ENCODE peak calls at places on chromosomes 11 and 22, in six cellular contexts. N is stimulated activated CD4-positive, alpha-beta T cell treated with anti-CD3 and anti-CD28 coated beads, Interleukin-1b, Interleukin-23, amount 100 ng/mL, for 1 hour; J is posterior vena cava; Z is activated effector memory CD4-positive, alpha-beta T cell treated with anti-CD3 and anti-CD28 coated beads, Interleukin-2, amount 50 U/mL, for 16 hours; O is fibroblast of lung; D is frontal cortex. K is an unnamed sample.

GRCh38 chr22:20762233-20762796 is 11.6 kb upstream of the SERPIND1 start:
- DNase-seq in J (peak), O (no peak), D (no peak), N (no peak), Z (no peak), K (no peak)

GRCh38 chr11:71284525-71285092 is 32.2 kb upstream of the SHANK2 start:
- DNase-seq in N (no peak), J (no peak), D (no peak), O (no peak), Z (peak), K (no peak)

GRCh38 chr11:93718057-93718563 is 23.2 kb downstream of the TAF1D start:
- DNase-seq in Z (no peak), O (no peak), J (no peak), D (no peak), N (no peak), K (no peak)

GRCh38 chr11:88345408-88345807 is 7.9 kb upstream of the CTSC start:
- DNase-seq in O (peak), Z (no peak), D (no peak), J (no peak), N (no peak), K (no peak)

GRCh38 chr11:10934293-10934850 is 76.5 kb upstream of the ZBED5 start:
- DNase-seq in N (no peak), D (no peak), O (no peak), Z (no peak), J (no peak), K (no peak)

GRCh38 chr11:31355131-31355530 is 14.4 kb downstream of the DCDC1 start:
- DNase-seq in D (no peak), J (no peak), N (no peak), O (no peak), Z (no peak), K (no peak)

GRCh38 chr11:81255905-81256304 is 1477.8 kb downstream of the FAM181B start:
- DNase-seq in O (peak), D (no peak), J (no peak), Z (no peak), N (no peak), K (no peak)

GRCh38 chr11:88801484-88802123 is 264.2 kb downstream of the GRM5 start:
- DNase-seq in Z (no peak), J (no peak), D (no peak), N (no peak), O (no peak), K (no peak)

GRCh38 chr22:44181033-44181911 is 547 bp downstream of the PARVG start:
- DNase-seq in D (no peak), N (peak), Z (peak), J (no peak), O (peak), K (peak)

GRCh38 chr11:76783901-76784813 is 1.0 kb downstream of the TSKU start:
- DNase-seq in O (peak), D (peak), N (no peak), J (peak), Z (no peak), K (no peak)

GRCh38 chr11:11605821-11606450 is 15.9 kb downstream of the GALNT18 start:
- DNase-seq in N (no peak), Z (no peak), O (no peak), D (no peak), J (no peak), K (no peak)

GRCh38 chr22:49181431-49181830 is 646.2 kb downstream of the BRD1 start:
- DNase-seq in Z (no peak), N (no peak), O (no peak), D (no peak), J (no peak), K (no peak)

GRCh38 chr22:39622881-39623367 is 52.4 kb downstream of the CACNA1I start:
- DNase-seq in J (peak), O (peak), D (peak), Z (peak), N (peak), K (peak)

GRCh38 chr11:34970480-34970879 is 54.1 kb downstream of the PDHX start:
- DNase-seq in O (no peak), N (no peak), D (no peak), J (no peak), Z (no peak), K (no peak)

GRCh38 chr11:65793625-65794400 is 7.0 kb downstream of the OVOL1 start:
- DNase-seq in N (no peak), J (no peak), O (no peak), D (no peak), Z (no peak), K (no peak)

GRCh38 chr11:63501236-63501635 is 4.6 kb upstream of the LGALS12 start:
- DNase-seq in O (no peak), D (no peak), Z (no peak), J (no peak), N (no peak), K (no peak)

GRCh38 chr11:1042626-1043562 is 6.4 kb upstream of the MUC6 start:
- DNase-seq in O (no peak), Z (no peak), N (no peak), J (peak), D (no peak), K (no peak)

GRCh38 chr22:44389926-44390925 is 77.5 kb upstream of the SHISAL1 start:
- DNase-seq in O (no peak), D (no peak), N (no peak), Z (peak), J (peak), K (no peak)

GRCh38 chr11:85756401-85757200 is 54.3 kb downstream of the SYTL2 start:
- DNase-seq in Z (no peak), J (no peak), D (no peak), O (no peak), N (no peak), K (no peak)

GRCh38 chr11:118476676-118477075 is 40.4 kb downstream of the KMT2A start:
- DNase-seq in Z (no peak), D (no peak), N (no peak), J (no peak), O (no peak), K (no peak)